ENCODE peak calls at places on chromosomes 6 and 20, in nine cellular contexts. O is transverse colon, E is HepG2, P is HL-60, N is GM12878, D is endothelial cell of umbilical vein, J is breast epithelium, U is prostate gland, M is GM23338. Q is an unnamed sample.

GRCh38 chr6:143260857-143261256 is 189.6 kb downstream of the ADAT2 start:
- DNase-seq in M (no peak), U (no peak), O (no peak), E (no peak), D (no peak), J (no peak), N (no peak), P (no peak), Q (no peak)

GRCh38 chr20:24027229-24027628 is 38.6 kb upstream of the GGTLC1 start:
- DNase-seq in P (no peak), E (no peak), N (peak; percentile 2), M (no peak), U (peak; percentile 8), D (peak; percentile 90), O (peak; percentile 53), J (peak; percentile 33), Q (peak; percentile 89)

GRCh38 chr6:168021581-168021980 is 24.1 kb downstream of the KIF25 start:
- DNase-seq in E (no peak), M (no peak), P (no peak), U (no peak), J (peak; percentile 6), N (no peak), O (no peak), D (no peak), Q (no peak)

GRCh38 chr6:8182209-8182845 is 80.0 kb upstream of the EEF1E1 start:
- DNase-seq in D (no peak), J (no peak), O (no peak), M (no peak), P (no peak), E (no peak), U (no peak), N (no peak), Q (no peak)

GRCh38 chr6:3835055-3835731 is 14.0 kb upstream of the FAM50B start:
- DNase-seq in J (no peak), M (peak; percentile 40), U (no peak), P (no peak), D (no peak), O (peak; percentile 17), N (no peak), E (peak; percentile 91), Q (no peak)

GRCh38 chr20:45450097-45450818 is 19.3 kb upstream of the WFDC2 start:
- DNase-seq in E (peak; percentile 66), D (peak; percentile 54), O (peak; percentile 23), N (no peak), J (no peak), M (peak; percentile 91), P (peak; percentile 76), U (no peak), Q (no peak)

GRCh38 chr6:34305497-34305896 is 56.7 kb upstream of the SMIM29 start:
- DNase-seq in M (no peak), U (no peak), E (no peak), O (no peak), N (no peak), D (no peak), J (no peak), P (no peak), Q (no peak)

GRCh38 chr20:36544134-36545018 is 3.1 kb downstream of the MYL9 start:
- DNase-seq in D (peak; percentile 11), U (no peak), E (no peak), J (no peak), P (no peak), N (no peak), O (no peak), M (no peak), Q (peak; percentile 65)

GRCh38 chr6:128655978-128656498 is 135.6 kb upstream of the PTPRK start:
- DNase-seq in P (no peak), M (no peak), U (no peak), J (no peak), E (no peak), D (peak; percentile 93), O (no peak), N (peak; percentile 33), Q (no peak)

GRCh38 chr6:51480040-51480439 is 607.4 kb downstream of the PKHD1 start:
- DNase-seq in O (no peak), P (no peak), J (no peak), N (no peak), U (no peak), E (peak; percentile 36), D (no peak), M (no peak), Q (no peak)

GRCh38 chr6:43803783-43804549 is 34.0 kb downstream of the VEGFA start:
- DNase-seq in D (no peak), N (no peak), J (no peak), O (peak; percentile 47), M (no peak), E (peak; percentile 56), P (no peak), U (no peak), Q (no peak)

GRCh38 chr6:157867981-157868380 is 44.9 kb downstream of the SNX9 start:
- DNase-seq in O (no peak), E (no peak), D (peak; percentile 48), P (no peak), U (no peak), N (no peak), M (no peak), J (no peak), Q (no peak)

GRCh38 chr6:73262701-73263569 is at the start of gene KHDC1:
- DNase-seq in M (peak; percentile 83), U (peak; percentile 8), O (peak; percentile 42), J (no peak), D (peak; percentile 44), E (no peak), P (peak; percentile 35), N (no peak), Q (peak; percentile 90)

GRCh38 chr6:32973934-32974333 is 5.5 kb downstream of the BRD2 start:
- DNase-seq in J (no peak), N (no peak), D (peak; percentile 56), O (no peak), M (peak; percentile 44), E (no peak), P (peak; percentile 56), U (no peak), Q (no peak)

GRCh38 chr6:119350202-119351004 is 842 bp upstream of the MAN1A1 start:
- DNase-seq in M (peak; percentile 31), J (no peak), P (no peak), U (no peak), N (no peak), E (peak; percentile 33), D (peak; percentile 66), O (peak; percentile 22), Q (no peak)

DNA sequence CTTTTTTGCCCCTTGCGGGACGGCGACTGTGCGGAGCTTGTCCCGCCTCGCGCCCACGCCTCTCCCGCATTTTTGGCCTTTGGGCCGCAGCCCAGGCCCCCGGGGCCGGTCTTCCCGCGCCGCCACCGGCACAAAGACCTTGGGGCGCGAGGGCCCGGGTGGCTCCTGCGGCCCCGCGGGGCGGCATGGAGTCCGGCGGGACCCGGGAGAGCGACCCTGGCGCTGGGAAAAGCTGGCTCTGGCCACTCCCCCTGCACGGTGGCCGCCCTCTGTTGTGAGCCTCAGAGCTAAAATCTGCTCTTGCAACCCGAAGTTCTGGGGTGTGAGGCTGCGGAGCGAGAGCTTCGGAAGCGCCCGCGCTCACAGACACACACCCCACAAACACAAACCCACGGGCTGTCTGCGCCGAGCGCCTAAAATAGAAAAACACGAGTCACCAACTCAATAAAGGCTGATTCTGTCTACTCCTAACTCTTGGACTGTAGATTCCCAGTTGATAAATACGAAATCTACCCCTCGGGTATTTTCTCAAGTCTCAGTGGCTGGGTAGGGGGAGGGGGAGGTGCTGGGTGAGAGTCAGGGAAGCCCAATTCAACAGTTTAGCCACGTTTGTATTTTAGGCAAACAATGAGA is 496 bp upstream of the BEND3 start:
- DNase-seq in O (peak; percentile 59), E (peak; percentile 68), P (peak; percentile 43), N (no peak), J (no peak), M (peak; percentile 81), D (peak; percentile 54), U (peak; percentile 26), Q (peak; percentile 78)
- TF ChIP-seq POLR2AphosphoS5 in O (no peak), E (peak; percentile 51), P (peak; percentile 41), N (no peak), J (no peak), M (peak; percentile 65), D (no peak), U (no peak), Q (no peak)

GRCh38 chr20:62323146-62323979 is 20.6 kb downstream of the ADRM1 start:
- DNase-seq in P (no peak), U (no peak), N (no peak), J (no peak), D (no peak), M (no peak), E (no peak), O (no peak), Q (no peak)
- TF ChIP-seq POLR2AphosphoS5 in P (no peak), U (no peak), N (no peak), J (no peak), D (no peak), M (no peak), E (no peak), O (no peak), Q (no peak)

GRCh38 chr6:24743265-24743943 is 24.4 kb upstream of the C6orf62 start:
- DNase-seq in D (peak; percentile 95), M (no peak), P (peak; percentile 79), N (peak; percentile 81), O (no peak), E (no peak), J (no peak), U (peak; percentile 34), Q (no peak)

GRCh38 chr6:24743944-24744335 is 25.0 kb upstream of the C6orf62 start:
- DNase-seq in M (no peak), N (peak; percentile 40), E (no peak), O (no peak), D (no peak), J (no peak), P (no peak), U (no peak), Q (no peak)

GRCh38 chr6:24734166-24734565 is 15.2 kb upstream of the C6orf62 start:
- DNase-seq in M (no peak), D (no peak), U (peak; percentile 58), E (no peak), P (no peak), N (no peak), J (no peak), O (no peak), Q (no peak)

GRCh38 chr6:24740861-24741260 is 21.9 kb upstream of the C6orf62 start:
- DNase-seq in D (no peak), M (no peak), J (no peak), O (no peak), U (no peak), P (no peak), E (no peak), N (no peak), Q (no peak)

DNA sequence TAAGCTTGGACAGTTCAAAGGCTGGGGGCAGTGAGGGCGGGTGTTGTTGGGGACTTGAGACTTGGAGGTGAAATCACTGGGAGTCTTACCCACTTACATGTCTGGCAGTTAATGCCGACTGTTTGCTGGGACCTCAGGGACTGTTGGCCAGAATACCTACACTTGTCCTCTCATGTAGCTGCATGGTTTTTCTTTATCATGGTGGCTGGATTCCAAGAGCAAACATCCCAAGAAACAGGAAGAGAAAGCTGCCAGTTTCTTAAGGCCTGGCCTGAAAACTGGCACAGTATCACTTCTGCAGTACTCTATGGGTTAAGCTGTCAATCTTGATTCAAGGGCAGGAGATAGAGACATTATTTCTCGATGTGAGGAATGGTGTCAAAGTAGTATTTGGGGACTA is 19.8 kb upstream of the C6orf62 start:
- DNase-seq in D (peak; percentile 30), J (no peak), O (no peak), N (no peak), E (no peak), M (no peak), U (peak; percentile 65), P (no peak), Q (no peak)
- TF ChIP-seq POLR2AphosphoS5 in D (no peak), J (no peak), O (no peak), N (no peak), E (no peak), M (no peak), U (peak; percentile 70), P (no peak), Q (no peak)

GRCh38 chr6:159701413-159701999 is 8.5 kb upstream of the SOD2 start:
- DNase-seq in M (no peak), U (no peak), P (no peak), E (peak; percentile 43), O (no peak), J (no peak), D (peak; percentile 42), N (no peak), Q (no peak)
- TF ChIP-seq POLR2AphosphoS5 in M (no peak), U (peak; percentile 74), P (no peak), E (no peak), O (peak; percentile 82), J (peak; percentile 50), D (no peak), N (no peak), Q (no peak)

Q was measured in spleen.